ENCODE peak calls at places on chromosomes 5 and 9, in four cellular contexts. One of them, this sample, is unnamed.

GRCh38 chr9:89502038-89502601 is 4.2 kb upstream of the SEMA4D start:
- DNase-seq in A549: no peak
- DNase-seq in HepG2: no peak
- DNase-seq in K562: no peak
- DNase-seq in this sample: no peak

GRCh38 chr9:89864257-89864656 is 259.4 kb downstream of the GADD45G start:
- DNase-seq in A549: no peak
- DNase-seq in HepG2: no peak
- DNase-seq in K562: no peak
- DNase-seq in this sample: no peak

GRCh38 chr5:157612071-157612476 is 36.5 kb upstream of the ADAM19 start:
- DNase-seq in A549: no peak
- DNase-seq in HepG2: no peak
- DNase-seq in K562: no peak
- DNase-seq in this sample: no peak

GRCh38 chr9:130635306-130635705 is 29.1 kb upstream of the PRDM12 start:
- DNase-seq in A549: no peak
- DNase-seq in HepG2: no peak
- DNase-seq in K562: no peak
- DNase-seq in this sample: no peak

GRCh38 chr9:92206490-92206889 is 87.0 kb downstream of the IARS1 start:
- DNase-seq in A549: no peak
- DNase-seq in HepG2: no peak
- DNase-seq in K562: no peak
- DNase-seq in this sample: no peak

GRCh38 chr5:159458217-159458711 is 128.0 kb upstream of the IL12B start:
- DNase-seq in A549: no peak
- DNase-seq in HepG2: no peak
- DNase-seq in K562: no peak
- DNase-seq in this sample: no peak

GRCh38 chr9:23702311-23702922 is 123.6 kb downstream of the ELAVL2 start:
- DNase-seq in A549: no peak
- DNase-seq in HepG2: no peak
- DNase-seq in K562: no peak
- DNase-seq in this sample: no peak

GRCh38 chr5:132066871-132067270 is 6.4 kb downstream of the IL3 start:
- DNase-seq in A549: no peak
- DNase-seq in HepG2: no peak
- DNase-seq in K562: no peak
- DNase-seq in this sample: no peak

GRCh38 chr9:93525476-93525875 is 50.9 kb upstream of the PHF2 start:
- DNase-seq in A549: no peak
- DNase-seq in HepG2: no peak
- DNase-seq in K562: no peak
- DNase-seq in this sample: no peak

GRCh38 chr9:12777149-12778010 is 2.6 kb downstream of the LURAP1L start:
- DNase-seq in A549: no peak
- DNase-seq in HepG2: no peak
- DNase-seq in K562: no peak
- DNase-seq in this sample: no peak

GRCh38 chr5:120465281-120465961 is 1.3 kb downstream of the PRR16 start:
- DNase-seq in A549: no peak
- DNase-seq in HepG2: no peak
- DNase-seq in K562: peak
- DNase-seq in this sample: peak

GRCh38 chr5:74766348-74766886 is 500 bp downstream of the GFM2 start:
- DNase-seq in A549: peak
- DNase-seq in HepG2: peak
- DNase-seq in K562: peak
- DNase-seq in this sample: no peak

GRCh38 chr9:106962105-106962504 is 99.1 kb downstream of the ZNF462 start:
- DNase-seq in A549: no peak
- DNase-seq in HepG2: no peak
- DNase-seq in K562: no peak
- DNase-seq in this sample: no peak

GRCh38 chr9:87567047-87567446 is 69.4 kb downstream of the DAPK1 start:
- DNase-seq in A549: no peak
- DNase-seq in HepG2: no peak
- DNase-seq in K562: no peak
- DNase-seq in this sample: no peak

GRCh38 chr5:174972291-174972690 is 247.9 kb downstream of the MSX2 start:
- DNase-seq in A549: no peak
- DNase-seq in HepG2: no peak
- DNase-seq in K562: no peak
- DNase-seq in this sample: no peak

GRCh38 chr9:5263568-5264218 is 32.5 kb downstream of the INSL4 start:
- DNase-seq in A549: peak
- DNase-seq in HepG2: peak
- DNase-seq in K562: no peak
- DNase-seq in this sample: no peak

GRCh38 chr9:22514866-22515265 is 68.2 kb downstream of the DMRTA1 start:
- DNase-seq in A549: no peak
- DNase-seq in HepG2: no peak
- DNase-seq in K562: no peak
- DNase-seq in this sample: no peak

GRCh38 chr5:157744055-157745011 is 821 bp downstream of the LSM11 start:
- DNase-seq in A549: no peak
- DNase-seq in HepG2: no peak
- DNase-seq in K562: peak
- DNase-seq in this sample: peak

GRCh38 chr5:178940569-178941360 is at the start of gene ZNF454:
- DNase-seq in A549: no peak
- DNase-seq in HepG2: no peak
- DNase-seq in K562: no peak
- DNase-seq in this sample: peak

GRCh38 chr5:74542477-74542876 is 98.1 kb downstream of the ENC1 start:
- DNase-seq in A549: no peak
- DNase-seq in HepG2: no peak
- DNase-seq in K562: no peak
- DNase-seq in this sample: no peak

GRCh38 chr9:112753725-112754124 is 3.2 kb downstream of the SNX30 start:
- DNase-seq in A549: no peak
- DNase-seq in HepG2: no peak
- DNase-seq in K562: no peak
- DNase-seq in this sample: no peak

GRCh38 chr9:80922544-80922943 is 766.8 kb downstream of the TLE1 start:
- DNase-seq in A549: no peak
- DNase-seq in HepG2: no peak
- DNase-seq in K562: no peak
- DNase-seq in this sample: no peak

GRCh38 chr5:108749130-108749861 is 1.6 kb downstream of the FER start:
- DNase-seq in A549: peak
- DNase-seq in HepG2: no peak
- DNase-seq in K562: peak
- DNase-seq in this sample: no peak

GRCh38 chr9:105216440-105217178 is 27.8 kb upstream of the SLC44A1 start:
- DNase-seq in A549: no peak
- DNase-seq in HepG2: peak
- DNase-seq in K562: no peak
- DNase-seq in this sample: no peak
- TF ChIP-seq NR3C1 in A549: no peak
- TF ChIP-seq NR3C1 in HepG2: no peak
- TF ChIP-seq NR3C1 in K562: no peak
- TF ChIP-seq NR3C1 in this sample: no peak

GRCh38 chr5:33936381-33937016 is at the start of gene RXFP3:
- DNase-seq in A549: no peak
- DNase-seq in HepG2: no peak
- DNase-seq in K562: no peak
- DNase-seq in this sample: no peak
- TF ChIP-seq NR3C1 in A549: no peak
- TF ChIP-seq NR3C1 in HepG2: no peak
- TF ChIP-seq NR3C1 in K562: no peak
- TF ChIP-seq NR3C1 in this sample: no peak

GRCh38 chr5:139878093-139878492 is 82.5 kb downstream of the PSD2 start:
- DNase-seq in A549: no peak
- DNase-seq in HepG2: no peak
- DNase-seq in K562: peak
- DNase-seq in this sample: no peak

GRCh38 chr5:139877129-139877597 is 81.6 kb downstream of the PSD2 start:
- DNase-seq in A549: no peak
- DNase-seq in HepG2: no peak
- DNase-seq in K562: no peak
- DNase-seq in this sample: no peak

GRCh38 chr5:139872052-139872766 is 76.6 kb downstream of the PSD2 start:
- DNase-seq in A549: no peak
- DNase-seq in HepG2: no peak
- DNase-seq in K562: no peak
- DNase-seq in this sample: peak

GRCh38 chr5:139873033-139873794 is 77.6 kb downstream of the PSD2 start:
- DNase-seq in A549: no peak
- DNase-seq in HepG2: no peak
- DNase-seq in K562: no peak
- DNase-seq in this sample: no peak

DNA sequence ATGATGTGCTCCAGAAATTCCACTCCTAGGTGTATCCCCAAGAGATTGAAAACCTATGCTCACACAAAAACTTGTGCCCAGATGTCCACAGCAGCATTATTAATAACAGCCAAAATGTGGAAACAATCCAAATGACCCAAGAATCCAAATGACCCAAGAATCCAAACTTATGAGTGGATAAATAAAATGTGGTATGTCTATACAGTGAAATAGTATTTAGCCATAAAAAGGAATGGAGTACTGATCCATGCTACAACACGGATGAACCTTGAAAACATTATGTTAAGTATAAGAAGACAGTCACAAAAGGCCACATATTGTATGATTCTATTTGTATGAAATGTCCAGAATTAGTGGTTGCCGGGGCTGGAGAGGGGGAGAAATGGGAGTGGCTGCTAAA is 80.3 kb downstream of the PSD2 start:
- DNase-seq in A549: no peak
- DNase-seq in HepG2: no peak
- DNase-seq in K562: no peak
- DNase-seq in this sample: no peak
- TF ChIP-seq NR3C1 in A549: no peak
- TF ChIP-seq NR3C1 in HepG2: no peak
- TF ChIP-seq NR3C1 in K562: no peak
- TF ChIP-seq NR3C1 in this sample: no peak

GRCh38 chr9:85713897-85714296 is 27.9 kb downstream of the AGTPBP1 start:
- DNase-seq in A549: no peak
- DNase-seq in HepG2: no peak
- DNase-seq in K562: no peak
- DNase-seq in this sample: no peak

GRCh38 chr9:85715587-85715986 is 26.2 kb downstream of the AGTPBP1 start:
- DNase-seq in A549: no peak
- DNase-seq in HepG2: no peak
- DNase-seq in K562: no peak
- DNase-seq in this sample: no peak

GRCh38 chr9:85717220-85717619 is 24.5 kb downstream of the AGTPBP1 start:
- DNase-seq in A549: no peak
- DNase-seq in HepG2: no peak
- DNase-seq in K562: no peak
- DNase-seq in this sample: no peak

DNA sequence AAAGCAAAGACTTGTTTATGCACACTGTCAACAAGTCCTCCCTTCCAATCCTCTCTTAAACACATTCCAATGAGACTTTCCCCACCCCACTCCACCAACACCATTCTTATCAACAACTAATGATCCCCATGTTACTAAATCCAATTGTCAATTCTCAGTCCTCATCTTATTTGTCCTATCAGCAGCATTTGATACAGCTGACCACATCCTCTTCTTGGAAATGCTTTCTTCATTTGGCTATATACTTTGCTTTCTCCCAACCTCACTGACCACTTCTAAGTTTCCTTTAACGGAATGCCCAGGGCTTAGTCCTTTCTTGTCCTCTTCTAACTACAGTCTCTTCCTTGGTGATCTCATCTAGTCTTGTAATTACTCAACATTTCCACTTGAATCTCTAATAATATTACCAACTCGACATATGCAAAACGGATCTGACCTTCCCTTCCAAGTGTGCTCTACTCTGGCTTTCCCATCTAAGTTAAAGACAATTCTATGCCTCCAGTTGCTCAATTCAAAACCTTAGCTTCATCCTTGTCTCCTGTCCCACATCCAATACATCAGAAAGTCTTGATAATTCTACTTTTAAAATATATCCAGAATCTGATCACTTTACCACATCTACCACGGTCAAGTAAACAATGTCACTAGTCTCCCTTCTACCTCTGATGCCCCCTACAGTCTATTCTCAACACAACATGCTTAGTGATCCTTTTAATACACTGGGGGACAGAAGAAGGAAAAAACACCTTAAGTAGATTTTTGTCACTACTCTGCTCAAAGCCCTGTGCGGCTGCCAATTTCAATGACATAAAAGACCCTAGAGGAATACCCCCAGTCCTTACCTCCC is 25.5 kb downstream of the AGTPBP1 start:
- DNase-seq in A549: no peak
- DNase-seq in HepG2: no peak
- DNase-seq in K562: no peak
- DNase-seq in this sample: no peak
- TF ChIP-seq NR3C1 in A549: no peak
- TF ChIP-seq NR3C1 in HepG2: no peak
- TF ChIP-seq NR3C1 in K562: no peak
- TF ChIP-seq NR3C1 in this sample: no peak

GRCh38 chr5:97094579-97095317 is 47.7 kb downstream of the LIX1 start:
- DNase-seq in A549: no peak
- DNase-seq in HepG2: no peak
- DNase-seq in K562: no peak
- DNase-seq in this sample: no peak
- TF ChIP-seq NR3C1 in A549: no peak
- TF ChIP-seq NR3C1 in HepG2: no peak
- TF ChIP-seq NR3C1 in K562: no peak
- TF ChIP-seq NR3C1 in this sample: no peak

GRCh38 chr5:66515209-66515608 is 81.0 kb upstream of the MAST4 start:
- DNase-seq in A549: no peak
- DNase-seq in HepG2: no peak
- DNase-seq in K562: no peak
- DNase-seq in this sample: no peak

GRCh38 chr5:66518052-66518451 is 78.1 kb upstream of the MAST4 start:
- DNase-seq in A549: no peak
- DNase-seq in HepG2: no peak
- DNase-seq in K562: no peak
- DNase-seq in this sample: no peak

GRCh38 chr5:66518753-66519152 is 77.4 kb upstream of the MAST4 start:
- DNase-seq in A549: no peak
- DNase-seq in HepG2: no peak
- DNase-seq in K562: no peak
- DNase-seq in this sample: no peak

GRCh38 chr5:66516535-66516934 is 79.7 kb upstream of the MAST4 start:
- DNase-seq in A549: no peak
- DNase-seq in HepG2: no peak
- DNase-seq in K562: no peak
- DNase-seq in this sample: no peak

DNA sequence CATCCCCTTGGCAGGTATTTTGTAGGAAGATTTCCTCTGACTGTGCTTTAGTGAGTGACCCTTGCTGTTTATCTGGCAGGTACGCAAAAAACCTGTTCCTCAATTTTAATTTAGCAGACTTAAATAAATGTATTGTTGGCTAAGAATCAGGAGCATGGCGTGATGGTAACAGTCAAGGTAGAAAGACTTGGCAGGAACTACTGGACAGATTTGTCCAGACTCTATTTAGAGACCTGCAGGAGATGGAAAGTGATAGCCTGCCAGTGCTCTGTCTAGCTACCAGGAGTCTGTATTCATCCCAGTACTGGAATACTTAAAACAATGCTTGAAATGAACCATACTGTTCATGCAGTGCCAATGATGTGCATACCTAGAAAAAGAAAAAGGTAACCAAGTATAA is 78.8 kb upstream of the MAST4 start:
- DNase-seq in A549: no peak
- DNase-seq in HepG2: no peak
- DNase-seq in K562: no peak
- DNase-seq in this sample: no peak
- TF ChIP-seq NR3C1 in A549: no peak
- TF ChIP-seq NR3C1 in HepG2: no peak
- TF ChIP-seq NR3C1 in K562: no peak
- TF ChIP-seq NR3C1 in this sample: no peak